ENCODE peak calls at places on chromosomes 16 and 17, in six cellular contexts. M is AG04450, S is neural crest cell, K is RWPE2, P is WERI-Rb-1, V is HFF-Myc. Y is an unnamed sample.

GRCh38 chr16:23924138-23924537 is 88.4 kb downstream of the PRKCB start:
- DNase-seq in V (no peak), S (no peak), P (no peak), M (no peak), K (no peak), Y (no peak)

GRCh38 chr16:88810166-88810867 is 1.4 kb downstream of the APRT start:
- DNase-seq in V (no peak), P (no peak), M (no peak), S (no peak), K (peak), Y (no peak)

GRCh38 chr16:4082474-4083044 is 33.7 kb downstream of the ADCY9 start:
- DNase-seq in V (no peak), S (no peak), P (no peak), M (no peak), K (no peak), Y (no peak)

GRCh38 chr17:9900744-9901143 is 4.3 kb downstream of the RCVRN start:
- DNase-seq in S (no peak), P (no peak), V (no peak), M (no peak), K (no peak), Y (no peak)

GRCh38 chr16:68313116-68313515 is 2.3 kb downstream of the PRMT7 start:
- DNase-seq in P (peak), V (no peak), M (no peak), S (no peak), K (no peak), Y (no peak)

GRCh38 chr17:10633738-10634379 is 23.2 kb downstream of the MYH3 start:
- DNase-seq in S (no peak), M (no peak), V (no peak), P (no peak), K (no peak), Y (no peak)

GRCh38 chr16:2009302-2009711 is 314 bp downstream of the ZNF598 start:
- DNase-seq in S (no peak), P (no peak), V (no peak), M (no peak), K (no peak), Y (no peak)

GRCh38 chr17:12982224-12982623 is 35.6 kb downstream of the ELAC2 start:
- DNase-seq in M (no peak), S (no peak), P (no peak), K (no peak), V (no peak), Y (no peak)

GRCh38 chr16:68298907-68299515 is 11.7 kb downstream of the SLC7A6OS start:
- DNase-seq in M (no peak), K (no peak), S (no peak), P (peak), V (no peak), Y (no peak)

GRCh38 chr16:24499193-24499814 is 40.1 kb upstream of the RBBP6 start:
- DNase-seq in M (no peak), V (no peak), S (peak), P (peak), K (no peak), Y (peak)

GRCh38 chr17:31274252-31274651 is 22.8 kb downstream of the OMG start:
- DNase-seq in M (no peak), K (no peak), S (no peak), P (no peak), V (no peak), Y (no peak)

GRCh38 chr17:32350662-32351418 is 883 bp downstream of the ZNF207 start:
- DNase-seq in V (no peak), S (no peak), P (peak), K (no peak), M (no peak), Y (no peak)

GRCh38 chr17:62693616-62694415 is 66.3 kb downstream of the MRC2 start:
- DNase-seq in K (no peak), P (peak), S (no peak), M (no peak), V (no peak), Y (no peak)

GRCh38 chr17:75875182-75875939 is 3.0 kb downstream of the TRIM47 start:
- DNase-seq in K (peak), P (no peak), M (no peak), S (no peak), V (no peak), Y (no peak)

GRCh38 chr17:48553837-48554236 is 8.9 kb upstream of the HOXB2 start:
- DNase-seq in S (no peak), V (no peak), M (no peak), P (no peak), K (no peak), Y (no peak)

GRCh38 chr17:67573987-67574657 is 143.6 kb upstream of the NOL11 start:
- DNase-seq in P (no peak), M (no peak), K (no peak), V (no peak), S (no peak), Y (no peak)

GRCh38 chr17:1239210-1239609 is 31.0 kb upstream of the BHLHA9 start:
- DNase-seq in K (no peak), S (no peak), V (no peak), M (no peak), P (no peak), Y (no peak)

GRCh38 chr17:32822996-32823395 is 53.9 kb downstream of the MYO1D start:
- DNase-seq in S (no peak), P (no peak), V (no peak), M (no peak), K (no peak), Y (no peak)

GRCh38 chr17:76924345-76925332 is 56.4 kb downstream of the MGAT5B start:
- DNase-seq in M (no peak), V (no peak), K (no peak), S (no peak), P (peak), Y (no peak)

GRCh38 chr16:89473791-89474414 is 16.5 kb downstream of the ANKRD11 start:
- DNase-seq in P (no peak), V (no peak), S (no peak), K (no peak), M (no peak), Y (peak)

GRCh38 chr16:68676113-68676860 is 31.2 kb downstream of the CDH3 start:
- DNase-seq in M (no peak), V (no peak), P (no peak), S (no peak), K (no peak), Y (no peak)

GRCh38 chr17:49823614-49824013 is 24.3 kb downstream of the TAC4 start:
- DNase-seq in S (no peak), V (no peak), K (no peak), P (no peak), M (peak), Y (no peak)

GRCh38 chr16:15041260-15042011 is 14.4 kb downstream of the NTAN1 start:
- DNase-seq in S (no peak), K (no peak), M (no peak), P (peak), V (no peak), Y (no peak)

GRCh38 chr17:68704897-68705296 is 103.7 kb upstream of the FAM20A start:
- DNase-seq in S (no peak), K (no peak), M (no peak), P (no peak), V (peak), Y (no peak)

GRCh38 chr16:75054556-75054947 is 55.7 kb downstream of the ZNRF1 start:
- DNase-seq in M (no peak), K (no peak), P (no peak), S (no peak), V (no peak), Y (no peak)

GRCh38 chr16:75053791-75054555 is 55.1 kb downstream of the ZNRF1 start:
- DNase-seq in S (no peak), K (peak), M (no peak), V (no peak), P (no peak), Y (no peak)

GRCh38 chr16:75048051-75048450 is 49.2 kb downstream of the ZNRF1 start:
- DNase-seq in S (no peak), P (no peak), V (no peak), K (no peak), M (no peak), Y (no peak)

GRCh38 chr16:75048546-75048945 is 49.7 kb downstream of the ZNRF1 start:
- DNase-seq in K (no peak), S (no peak), V (no peak), M (no peak), P (no peak), Y (no peak)

GRCh38 chr16:75052481-75053211 is 53.8 kb downstream of the ZNRF1 start:
- DNase-seq in K (no peak), P (no peak), S (no peak), M (no peak), V (no peak), Y (no peak)
- TF ChIP-seq CTCF in K (no peak), P (no peak), S (no peak), M (no peak), V (no peak), Y (no peak)

GRCh38 chr16:680967-681745 is 946 bp downstream of the STUB1 start:
- DNase-seq in S (no peak), V (no peak), P (peak), K (no peak), M (no peak), Y (no peak)
- TF ChIP-seq CTCF in S (no peak), V (no peak), P (peak), K (peak), M (no peak), Y (peak)

DNA sequence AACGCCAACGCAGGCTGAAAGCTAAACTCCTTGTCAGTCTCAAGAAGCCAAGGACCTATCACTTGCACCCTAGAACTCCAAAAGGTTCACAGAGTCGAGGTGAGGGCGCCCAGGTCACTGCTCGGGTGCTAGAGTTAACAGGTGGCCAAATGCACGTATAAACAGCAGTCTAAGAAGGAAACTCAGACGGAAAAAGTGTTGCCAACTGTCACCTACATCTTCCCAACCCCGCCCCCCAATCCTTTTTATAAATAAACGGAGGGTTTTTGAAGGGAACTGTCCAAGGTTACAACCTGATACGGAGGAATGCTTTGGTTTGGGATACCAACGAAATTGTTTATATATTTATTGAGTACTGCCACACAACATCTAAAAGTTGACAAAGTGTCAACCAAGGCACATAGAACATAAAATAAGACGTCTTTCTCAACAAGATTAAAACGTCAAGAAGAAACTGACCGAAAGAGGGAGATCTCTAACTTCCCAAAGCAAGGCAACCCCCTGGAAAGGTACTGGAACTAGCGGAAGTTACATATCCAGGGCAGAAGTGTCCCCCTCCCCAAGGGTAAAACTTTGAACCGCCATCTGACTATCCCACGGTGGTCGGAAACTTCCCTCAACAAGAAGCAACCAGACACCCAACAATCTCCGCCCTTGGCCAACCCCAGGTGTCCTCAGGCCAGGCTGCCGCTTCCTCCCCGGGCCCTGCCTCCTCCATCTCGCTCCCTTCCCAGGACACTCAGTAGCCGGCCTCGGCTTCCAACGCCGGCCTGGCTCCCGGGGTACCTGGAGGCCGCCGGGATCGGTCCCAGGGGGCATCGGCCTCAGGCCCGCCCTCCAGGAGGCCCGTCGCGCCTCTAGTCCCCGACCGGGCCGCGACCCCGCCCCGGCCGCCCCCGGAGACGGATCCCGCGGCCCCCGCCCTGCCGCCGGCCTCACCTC is 982 bp downstream of the SPAG9 start:
- DNase-seq in S (peak), V (no peak), P (peak), M (no peak), K (peak), Y (no peak)
- TF ChIP-seq CTCF in S (no peak), V (peak), P (peak), M (peak), K (peak), Y (peak)

GRCh38 chr17:46977348-46977747 is 1.7 kb downstream of the RPRML start:
- DNase-seq in M (no peak), S (peak), P (peak), V (peak), K (no peak), Y (no peak)
- TF ChIP-seq CTCF in M (peak), S (peak), P (peak), V (peak), K (no peak), Y (peak)